ENCODE peak calls at places on chromosomes 12 and 14, in four cellular contexts. D is A549; K is activated T-cell treated with anti-CD3 and anti-CD28 coated beads, Interleukin-2, amount 50 U/mL, for 48 hours; Q is dorsolateral prefrontal cortex. R is an unnamed sample.

GRCh38 chr12:117165342-117165741 is 24.9 kb downstream of the FBXO21 start:
- DNase-seq in D (no peak), K (no peak), Q (no peak), R (no peak)

GRCh38 chr12:124334266-124334665 is 39.4 kb downstream of the RFLNA start:
- DNase-seq in D (no peak), K (no peak), Q (no peak), R (no peak)

GRCh38 chr12:9943244-9943643 is 11.1 kb upstream of the CLEC2A start:
- DNase-seq in D (no peak), K (peak; percentile 23), Q (no peak), R (peak; percentile 16)

GRCh38 chr12:26941251-26941650 is 3.0 kb downstream of the FGFR1OP2 start:
- DNase-seq in D (no peak), K (no peak), Q (no peak), R (no peak)

GRCh38 chr14:102927878-102928411 is 5.5 kb downstream of the AMN start:
- DNase-seq in D (no peak), K (no peak), Q (no peak), R (no peak)

GRCh38 chr14:21136024-21136423 is 19.8 kb downstream of the OR5AU1 start:
- DNase-seq in D (peak; percentile 20), K (no peak), Q (no peak), R (no peak)

GRCh38 chr14:93090826-93091583 is 24.7 kb downstream of the ITPK1 start:
- DNase-seq in D (no peak), K (no peak), Q (no peak), R (no peak)

GRCh38 chr14:23117371-23118020 is 1.6 kb downstream of the CEBPE start:
- DNase-seq in D (no peak), K (no peak), Q (no peak), R (no peak)

GRCh38 chr14:93731753-93732152 is 56.5 kb downstream of the PRIMA1 start:
- DNase-seq in D (no peak), K (no peak), Q (no peak), R (no peak)

GRCh38 chr14:65927871-65928270 is 515.3 kb downstream of the FUT8 start:
- DNase-seq in D (no peak), K (peak; percentile 80), Q (no peak), R (peak; percentile 77)

GRCh38 chr14:49659526-49660455 is 24.7 kb upstream of the DNAAF2 start:
- DNase-seq in D (peak; percentile 29), K (no peak), Q (no peak), R (no peak)

GRCh38 chr12:77347009-77347408 is 281.6 kb upstream of the E2F7 start:
- DNase-seq in D (no peak), K (no peak), Q (no peak), R (no peak)

GRCh38 chr12:30548203-30548602 is 147.5 kb downstream of the IPO8 start:
- DNase-seq in D (no peak), K (no peak), Q (no peak), R (no peak)

GRCh38 chr14:59406454-59407245 is 58.5 kb downstream of the GPR135 start:
- DNase-seq in D (no peak), K (no peak), Q (no peak), R (no peak)

GRCh38 chr12:130195776-130196175 is 33.5 kb downstream of the FZD10 start:
- DNase-seq in D (no peak), K (no peak), Q (no peak), R (no peak)

GRCh38 chr14:68792830-68793733 is at the start of gene ZFP36L1:
- DNase-seq in D (peak; percentile 97), K (peak; percentile 94), Q (no peak), R (peak; percentile 89)

GRCh38 chr12:46562625-46563228 is 190.2 kb upstream of the SLC38A2 start:
- DNase-seq in D (peak; percentile 72), K (no peak), Q (no peak), R (no peak)

GRCh38 chr12:102461501-102461900 is 18.9 kb downstream of the IGF1 start:
- DNase-seq in D (no peak), K (no peak), Q (no peak), R (no peak)

GRCh38 chr12:22447223-22447622 is 97.1 kb downstream of the C2CD5 start:
- DNase-seq in D (no peak), K (no peak), Q (no peak), R (no peak)

GRCh38 chr12:52090291-52090690 is 10.8 kb downstream of the SMIM41 start:
- DNase-seq in D (no peak), K (no peak), Q (no peak), R (no peak)

R was measured in stimulated activated naive CD8-positive, alpha-beta T cell treated with anti-CD3 and anti-CD28 coated beads, Interleukin-15, Interleukin-2, amounts not matched to agents 100 U/mL and 50 U/mL, for 24 hours.